ENCODE peak calls at places on chromosomes 11 and 22, in five cellular contexts. One of them, this sample, is unnamed.

GRCh38 chr22:45540122-45540521 is 37.4 kb downstream of the FBLN1 start:
- DNase-seq in tibial nerve: no peak
- DNase-seq in K562: no peak
- DNase-seq in A549: no peak
- DNase-seq in ovary: no peak
- DNase-seq in this sample: no peak

GRCh38 chr11:128351168-128351567 is 236.2 kb downstream of the ETS1 start:
- DNase-seq in K562: no peak
- DNase-seq in ovary: no peak
- DNase-seq in A549: no peak
- DNase-seq in tibial nerve: no peak
- DNase-seq in this sample: no peak

GRCh38 chr22:42648368-42649260 is 578 bp downstream of the CYB5R3 start:
- DNase-seq in K562: no peak
- DNase-seq in A549: peak; percentile 43
- DNase-seq in ovary: peak; percentile 62
- DNase-seq in tibial nerve: no peak
- DNase-seq in this sample: no peak

GRCh38 chr11:61978703-61979661 is 11.5 kb upstream of the FTH1 start:
- DNase-seq in K562: no peak
- DNase-seq in tibial nerve: no peak
- DNase-seq in A549: no peak
- DNase-seq in ovary: no peak
- DNase-seq in this sample: peak; percentile 90

GRCh38 chr22:40631925-40632324 is 4.6 kb downstream of the MRTFA start:
- DNase-seq in A549: no peak
- DNase-seq in K562: no peak
- DNase-seq in tibial nerve: no peak
- DNase-seq in ovary: no peak
- DNase-seq in this sample: no peak

GRCh38 chr11:20056109-20057054 is 103.9 kb downstream of the DBX1 start:
- DNase-seq in A549: no peak
- DNase-seq in K562: no peak
- DNase-seq in ovary: no peak
- DNase-seq in tibial nerve: no peak
- DNase-seq in this sample: no peak

GRCh38 chr11:114301088-114301487 is 4.9 kb downstream of the NNMT start:
- DNase-seq in ovary: no peak
- DNase-seq in K562: no peak
- DNase-seq in tibial nerve: no peak
- DNase-seq in A549: no peak
- DNase-seq in this sample: no peak

GRCh38 chr11:46865340-46865739 is 19.3 kb upstream of the CKAP5 start:
- DNase-seq in K562: no peak
- DNase-seq in A549: no peak
- DNase-seq in ovary: no peak
- DNase-seq in tibial nerve: no peak
- DNase-seq in this sample: no peak

GRCh38 chr11:107018274-107018901 is at the start of gene GUCY1A2:
- DNase-seq in tibial nerve: no peak
- DNase-seq in A549: peak; percentile 6
- DNase-seq in ovary: peak; percentile 35
- DNase-seq in K562: no peak
- DNase-seq in this sample: no peak

GRCh38 chr11:27358306-27358705 is 4.7 kb downstream of the CCDC34 start:
- DNase-seq in tibial nerve: no peak
- DNase-seq in ovary: no peak
- DNase-seq in K562: no peak
- DNase-seq in A549: no peak
- DNase-seq in this sample: no peak

GRCh38 chr11:65489706-65490310 is 9.0 kb upstream of the MALAT1 start:
- DNase-seq in K562: no peak
- DNase-seq in tibial nerve: no peak
- DNase-seq in A549: peak; percentile 40
- DNase-seq in ovary: no peak
- DNase-seq in this sample: no peak

GRCh38 chr22:31826443-31826842 is 72.6 kb downstream of the DEPDC5 start:
- DNase-seq in A549: no peak
- DNase-seq in ovary: no peak
- DNase-seq in K562: no peak
- DNase-seq in tibial nerve: no peak
- DNase-seq in this sample: no peak

GRCh38 chr22:31828739-31829138 is 74.9 kb downstream of the DEPDC5 start:
- DNase-seq in ovary: no peak
- DNase-seq in A549: no peak
- DNase-seq in K562: no peak
- DNase-seq in tibial nerve: no peak
- DNase-seq in this sample: no peak

GRCh38 chr22:31825513-31825912 is 71.7 kb downstream of the DEPDC5 start:
- DNase-seq in ovary: no peak
- DNase-seq in tibial nerve: no peak
- DNase-seq in K562: no peak
- DNase-seq in A549: no peak
- DNase-seq in this sample: no peak

GRCh38 chr22:31830721-31831070 is 76.9 kb downstream of the DEPDC5 start:
- DNase-seq in ovary: no peak
- DNase-seq in A549: no peak
- DNase-seq in tibial nerve: no peak
- DNase-seq in K562: no peak
- DNase-seq in this sample: no peak

GRCh38 chr22:31829505-31829904 is 75.7 kb downstream of the DEPDC5 start:
- DNase-seq in ovary: peak; percentile 23
- DNase-seq in K562: peak; percentile 42
- DNase-seq in A549: peak; percentile 81
- DNase-seq in tibial nerve: no peak
- DNase-seq in this sample: no peak
- TF ChIP-seq EP300 in ovary: no peak
- TF ChIP-seq EP300 in K562: peak; percentile 32
- TF ChIP-seq EP300 in A549: no peak
- TF ChIP-seq EP300 in tibial nerve: no peak
- TF ChIP-seq EP300 in this sample: no peak

GRCh38 chr11:7270233-7270760 is 18.6 kb downstream of the SYT9 start:
- DNase-seq in A549: no peak
- DNase-seq in tibial nerve: no peak
- DNase-seq in K562: no peak
- DNase-seq in ovary: no peak
- DNase-seq in this sample: no peak

GRCh38 chr11:7272373-7272772 is 20.7 kb downstream of the SYT9 start:
- DNase-seq in K562: no peak
- DNase-seq in ovary: no peak
- DNase-seq in tibial nerve: no peak
- DNase-seq in A549: no peak
- DNase-seq in this sample: no peak

GRCh38 chr11:7263842-7264241 is 12.1 kb downstream of the SYT9 start:
- DNase-seq in ovary: no peak
- DNase-seq in K562: no peak
- DNase-seq in tibial nerve: no peak
- DNase-seq in A549: no peak
- DNase-seq in this sample: no peak

DNA sequence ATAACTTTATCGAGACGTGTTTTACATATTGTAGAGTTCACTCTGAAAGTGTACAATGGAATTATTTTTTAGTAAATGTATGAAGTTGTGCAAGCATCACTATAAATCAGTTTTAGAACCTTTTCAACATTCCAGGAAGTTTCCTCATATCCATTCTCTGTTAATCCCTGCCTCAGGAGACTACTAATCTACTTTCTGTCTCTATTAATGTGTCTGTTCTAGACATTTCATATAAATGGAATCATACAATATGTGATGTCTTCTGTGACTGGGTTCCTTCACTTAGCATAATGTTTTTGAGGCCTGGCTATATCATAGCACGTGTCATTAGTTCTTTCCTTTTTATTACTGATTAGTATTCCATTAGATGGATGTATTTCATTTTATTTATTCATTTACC is 17.0 kb downstream of the SYT9 start:
- DNase-seq in K562: no peak
- DNase-seq in A549: no peak
- DNase-seq in tibial nerve: no peak
- DNase-seq in ovary: no peak
- DNase-seq in this sample: no peak
- TF ChIP-seq EP300 in K562: no peak
- TF ChIP-seq EP300 in A549: no peak
- TF ChIP-seq EP300 in tibial nerve: no peak
- TF ChIP-seq EP300 in ovary: no peak
- TF ChIP-seq EP300 in this sample: no peak

DNA sequence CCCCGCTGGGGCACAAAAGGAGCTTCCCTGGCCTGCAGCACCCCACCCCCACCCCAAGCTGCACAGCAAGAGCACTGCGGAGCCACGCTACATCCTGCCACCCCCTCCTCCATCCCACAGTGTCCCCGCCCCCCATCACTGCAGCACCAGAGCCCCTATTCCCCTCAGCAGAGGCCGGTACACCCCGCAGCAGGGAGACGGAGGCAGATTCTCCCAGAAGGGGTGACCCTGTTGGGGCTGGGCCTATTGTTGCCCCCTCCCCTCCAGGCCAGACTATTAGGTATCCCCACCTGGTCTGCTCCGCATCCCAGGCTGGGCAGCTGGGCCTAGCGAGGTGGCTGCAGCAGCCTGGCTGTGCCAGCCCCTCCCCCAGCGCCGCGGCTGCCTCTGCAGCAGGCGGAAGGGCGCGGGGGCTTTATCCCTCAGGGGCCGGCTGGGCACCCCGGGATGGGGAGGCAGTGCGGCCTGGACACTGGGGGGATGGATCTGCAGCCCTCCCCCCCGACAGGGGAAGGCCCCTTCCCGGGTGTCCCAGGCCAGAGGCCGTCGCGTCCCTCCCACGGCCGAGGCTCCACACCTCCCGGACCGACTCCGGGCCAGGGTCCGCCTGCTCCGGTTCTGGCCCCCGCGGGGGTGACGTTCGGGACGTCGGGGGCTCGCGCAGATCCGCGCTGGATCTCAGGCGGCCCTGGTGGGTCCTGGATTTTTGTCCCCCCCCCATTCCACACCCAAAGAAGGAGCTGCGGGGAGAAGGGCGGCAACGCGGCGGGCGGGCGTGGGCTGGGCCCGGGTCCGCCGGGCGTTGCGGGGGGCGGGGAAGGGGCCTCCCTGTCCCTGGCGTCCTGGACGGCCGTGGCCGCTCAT is 943 bp downstream of the DUSP8 start:
- DNase-seq in tibial nerve: no peak
- DNase-seq in A549: no peak
- DNase-seq in ovary: peak; percentile 30
- DNase-seq in K562: peak; percentile 23
- DNase-seq in this sample: no peak
- TF ChIP-seq EP300 in tibial nerve: no peak
- TF ChIP-seq EP300 in A549: no peak
- TF ChIP-seq EP300 in ovary: no peak
- TF ChIP-seq EP300 in K562: no peak
- TF ChIP-seq EP300 in this sample: no peak

DNA sequence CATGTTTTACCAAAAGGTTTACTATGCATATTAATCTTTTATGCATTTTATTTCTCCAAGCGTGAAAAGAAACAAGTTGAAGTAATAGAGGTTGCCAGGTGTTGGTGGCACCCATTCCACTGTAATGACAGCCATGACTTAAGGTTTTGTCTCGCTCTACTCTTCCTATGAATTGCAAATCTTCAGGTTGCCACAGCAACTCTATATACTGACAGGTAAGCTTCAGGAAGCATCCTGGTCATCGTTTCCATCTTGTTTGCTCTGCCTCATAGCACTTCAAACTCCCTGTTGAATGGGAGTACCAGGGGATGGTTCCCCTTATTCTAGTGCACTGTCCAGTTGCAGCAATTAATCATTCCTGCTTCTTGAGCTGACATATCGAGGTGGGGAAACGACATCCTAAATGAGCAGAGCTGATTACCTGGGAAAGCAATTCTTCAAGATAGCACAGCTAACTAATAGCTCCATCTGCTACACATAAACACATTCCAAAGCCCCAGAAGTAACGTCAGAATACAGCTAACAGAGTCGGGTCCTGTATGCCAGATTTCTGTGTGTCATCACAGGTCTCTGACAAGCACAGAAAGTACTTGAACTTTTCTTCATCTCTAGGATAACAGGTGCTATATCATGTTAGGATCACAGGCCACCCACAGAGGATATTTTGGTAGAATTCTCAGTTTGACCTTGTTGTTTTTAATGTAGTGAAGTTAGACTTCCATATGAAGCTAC is 80.3 kb downstream of the CADM1 start:
- DNase-seq in K562: no peak
- DNase-seq in ovary: no peak
- DNase-seq in tibial nerve: no peak
- DNase-seq in A549: no peak
- DNase-seq in this sample: no peak
- TF ChIP-seq EP300 in K562: no peak
- TF ChIP-seq EP300 in ovary: no peak
- TF ChIP-seq EP300 in tibial nerve: no peak
- TF ChIP-seq EP300 in A549: no peak
- TF ChIP-seq EP300 in this sample: no peak

GRCh38 chr11:35131094-35131493 is 7.9 kb upstream of the CD44 start:
- DNase-seq in tibial nerve: no peak
- DNase-seq in A549: no peak
- DNase-seq in K562: no peak
- DNase-seq in ovary: no peak
- DNase-seq in this sample: no peak
- TF ChIP-seq EP300 in tibial nerve: no peak
- TF ChIP-seq EP300 in A549: no peak
- TF ChIP-seq EP300 in K562: no peak
- TF ChIP-seq EP300 in ovary: no peak
- TF ChIP-seq EP300 in this sample: no peak

GRCh38 chr11:69051381-69052342 is 2.9 kb downstream of the TPCN2 start:
- DNase-seq in tibial nerve: no peak
- DNase-seq in K562: no peak
- DNase-seq in ovary: no peak
- DNase-seq in A549: no peak
- DNase-seq in this sample: no peak

GRCh38 chr11:69048056-69048717 is 545 bp upstream of the TPCN2 start:
- DNase-seq in A549: no peak
- DNase-seq in tibial nerve: no peak
- DNase-seq in ovary: no peak
- DNase-seq in K562: no peak
- DNase-seq in this sample: no peak

GRCh38 chr11:69050592-69051380 is 2.1 kb downstream of the TPCN2 start:
- DNase-seq in A549: no peak
- DNase-seq in ovary: no peak
- DNase-seq in tibial nerve: no peak
- DNase-seq in K562: no peak
- DNase-seq in this sample: no peak

GRCh38 chr11:69049490-69049867 is 747 bp downstream of the TPCN2 start:
- DNase-seq in tibial nerve: no peak
- DNase-seq in K562: no peak
- DNase-seq in ovary: no peak
- DNase-seq in A549: no peak
- DNase-seq in this sample: no peak

GRCh38 chr11:69048718-69049489 is at the start of gene TPCN2:
- DNase-seq in A549: peak; percentile 95
- DNase-seq in tibial nerve: peak; percentile 79
- DNase-seq in ovary: peak; percentile 97
- DNase-seq in K562: peak; percentile 100
- DNase-seq in this sample: peak; percentile 97
- TF ChIP-seq EP300 in A549: no peak
- TF ChIP-seq EP300 in tibial nerve: peak; percentile 79
- TF ChIP-seq EP300 in ovary: no peak
- TF ChIP-seq EP300 in K562: no peak
- TF ChIP-seq EP300 in this sample: no peak

DNA sequence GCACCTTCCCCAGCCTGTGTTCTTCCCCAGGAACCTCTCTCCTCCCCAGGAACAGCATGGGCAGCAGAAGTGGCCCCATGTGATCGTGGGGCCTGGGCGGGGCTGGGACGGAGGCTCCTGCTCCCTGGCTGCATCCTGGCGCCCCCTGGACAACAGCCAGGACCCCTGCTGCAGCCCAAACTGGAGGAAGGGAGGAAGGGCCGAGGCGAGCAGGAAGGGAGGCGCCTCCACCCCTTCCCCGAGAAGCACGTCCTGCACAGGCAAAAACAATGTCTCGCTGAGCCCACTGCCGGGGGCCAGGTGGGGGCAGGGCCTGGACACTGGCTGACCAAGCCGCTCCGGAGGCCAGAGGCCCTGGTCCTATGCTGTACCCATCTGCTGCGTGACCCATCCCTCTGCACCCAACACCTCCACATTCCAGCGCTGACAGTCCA is 15.0 kb upstream of the MFNG start:
- DNase-seq in K562: no peak
- DNase-seq in A549: peak; percentile 60
- DNase-seq in tibial nerve: no peak
- DNase-seq in ovary: peak; percentile 62
- DNase-seq in this sample: no peak
- TF ChIP-seq EP300 in K562: no peak
- TF ChIP-seq EP300 in A549: no peak
- TF ChIP-seq EP300 in tibial nerve: no peak
- TF ChIP-seq EP300 in ovary: no peak
- TF ChIP-seq EP300 in this sample: no peak